ENCODE peak calls at places on chromosomes 13 and 19, in nine cellular contexts. R is Calu3; Z is CD4-positive, alpha-beta T cell; V is lower leg skin; Y is brain microvascular endothelial cell; O is neuronal stem cell; G is fibroblast of lung; T is fibroblast of the aortic adventitia; B is cardiac fibroblast. E is an unnamed sample.

GRCh38 chr19:3670796-3671679 is 29.2 kb downstream of the PIP5K1C start:
- DNase-seq in T (peak), V (peak), G (peak), R (no peak), Y (peak), B (peak), O (no peak), Z (no peak), E (no peak)

GRCh38 chr13:110507678-110508381 is 53.7 kb downstream of the RAB20 start:
- DNase-seq in G (no peak), V (no peak), T (no peak), Y (no peak), R (peak), O (no peak), Z (no peak), B (no peak), E (no peak)

GRCh38 chr13:106794131-106794530 is 226.2 kb upstream of the ARGLU1 start:
- DNase-seq in V (no peak), G (no peak), R (no peak), Y (no peak), Z (no peak), T (no peak), B (no peak), O (no peak), E (no peak)

GRCh38 chr19:14383898-14384669 is 2.8 kb downstream of the ADGRE5 start:
- DNase-seq in R (peak), Y (peak), G (peak), T (peak), O (no peak), Z (no peak), B (peak), V (no peak), E (no peak)

GRCh38 chr19:29547981-29548380 is 22.2 kb downstream of the VSTM2B start:
- DNase-seq in G (no peak), Y (no peak), T (no peak), B (no peak), Z (no peak), R (no peak), O (no peak), V (no peak), E (no peak)

GRCh38 chr13:102902789-102903347 is 57.0 kb downstream of the ERCC5 start:
- DNase-seq in T (no peak), Y (no peak), V (no peak), O (no peak), Z (no peak), R (no peak), B (no peak), G (no peak), E (no peak)

GRCh38 chr19:18091217-18091608 is 4.5 kb upstream of the IL12RB1 start:
- DNase-seq in R (no peak), Z (peak), O (no peak), T (no peak), B (no peak), G (no peak), V (peak), Y (no peak), E (no peak)

GRCh38 chr19:1261512-1261862 is 7.6 kb upstream of the CIRBP start:
- DNase-seq in Y (no peak), R (no peak), V (no peak), T (no peak), G (no peak), O (no peak), B (no peak), Z (no peak), E (no peak)

GRCh38 chr19:46841458-46842083 is 9.1 kb downstream of the AP2S1 start:
- DNase-seq in Y (peak), T (peak), Z (no peak), O (no peak), R (peak), G (peak), V (no peak), B (peak), E (no peak)

GRCh38 chr19:50356691-50357177 is 8.7 kb downstream of the NAPSA start:
- DNase-seq in G (no peak), B (no peak), V (no peak), T (no peak), O (no peak), R (no peak), Y (no peak), Z (no peak), E (no peak)